ENCODE peak calls at places on chromosome 9, in nine cellular contexts. I is T1000; S is H54; T is posterior cingulate gyrus; Y is hippocampal formation; U is stimulated activated CD4-positive, alpha-beta T cell treated with anti-CD3 and anti-CD28 coated beads, Interleukin-1b, Interleukin-23, amount 100 ng/mL, for 1 hour; X is WERI-Rb-1; E is CD4-positive, alpha-beta T cell; N is activated naive CD4-positive, alpha-beta T cell treated with Interleukin-2 at 50 U/mL for 16 hours. P is an unnamed sample.

GRCh38 chr9:100492952-100493351 is 20.0 kb downstream of the TMEFF1 start:
- DNase-seq in X (no peak), S (no peak), I (no peak), T (no peak), U (no peak), N (no peak), E (no peak), Y (no peak), P (no peak)

GRCh38 chr9:136567651-136568287 is 21.9 kb upstream of the NOTCH1 start:
- DNase-seq in X (no peak), E (no peak), S (peak), I (peak), U (no peak), Y (no peak), T (no peak), N (no peak), P (peak)

GRCh38 chr9:110021891-110022290 is 186.1 kb downstream of the C9orf152 start:
- DNase-seq in Y (no peak), I (no peak), N (no peak), S (no peak), T (no peak), E (no peak), X (no peak), U (no peak), P (no peak)

GRCh38 chr9:105264380-105264779 is 19.9 kb downstream of the SLC44A1 start:
- DNase-seq in X (no peak), U (no peak), S (no peak), Y (no peak), T (no peak), I (no peak), N (no peak), E (no peak), P (no peak)

GRCh38 chr9:136942112-136942880 is 2.2 kb downstream of the FBXW5 start:
- DNase-seq in Y (no peak), X (no peak), T (no peak), S (no peak), N (no peak), U (no peak), I (no peak), E (no peak), P (no peak)

GRCh38 chr9:13140843-13141592 is 138.5 kb downstream of the MPDZ start:
- DNase-seq in N (no peak), E (no peak), T (no peak), S (no peak), I (no peak), X (no peak), Y (no peak), U (no peak), P (no peak)

GRCh38 chr9:133453651-133454050 is 6.1 kb upstream of the CACFD1 start:
- DNase-seq in U (no peak), T (no peak), E (no peak), I (no peak), S (no peak), X (no peak), Y (no peak), N (no peak), P (peak)

GRCh38 chr9:26781906-26782305 is 110.7 kb downstream of the CAAP1 start:
- DNase-seq in E (no peak), Y (no peak), U (no peak), S (no peak), I (no peak), T (no peak), N (no peak), X (no peak), P (no peak)

GRCh38 chr9:28264368-28264767 is 691.1 kb upstream of the C9orf72 start:
- DNase-seq in S (peak), E (no peak), U (no peak), T (no peak), X (no peak), N (no peak), I (no peak), Y (no peak), P (no peak)

GRCh38 chr9:109161471-109161870 is 5.6 kb downstream of the FRRS1L start:
- DNase-seq in X (no peak), E (no peak), T (no peak), Y (no peak), U (no peak), N (no peak), I (no peak), S (no peak), P (no peak)

GRCh38 chr9:87087197-87087596 is 139.9 kb upstream of the GAS1 start:
- DNase-seq in X (no peak), U (no peak), T (no peak), S (no peak), N (no peak), Y (no peak), E (no peak), I (no peak), P (no peak)

GRCh38 chr9:90813523-90813922 is 11.9 kb downstream of the SYK start:
- DNase-seq in S (no peak), X (no peak), E (no peak), I (no peak), Y (no peak), T (no peak), N (no peak), U (no peak), P (no peak)

GRCh38 chr9:137407590-137408300 is 15.2 kb downstream of the EXD3 start:
- DNase-seq in I (no peak), T (peak), S (no peak), U (no peak), E (no peak), X (no peak), Y (no peak), N (no peak), P (peak)